ENCODE peak calls at places on chromosomes 11 and 22, in ten cellular contexts. E is GM23338, H is neural progenitor cell, P is endothelial cell of umbilical vein, M is foreskin keratinocyte, Z is adrenal gland, R is tibial artery, A is A673, Y is suprapubic skin, C is body of pancreas. N is an unnamed sample. For H3K4me1, the result is how much of the 10 kb centered on the place peaks cover.

GRCh38 chr11:66051371-66051765 is 796 bp upstream of the SF3B2 start:
- DNase-seq in H (no peak), R (no peak), Y (no peak), A (no peak), E (no peak), P (no peak), Z (no peak), M (no peak), C (no peak), N (no peak)

GRCh38 chr11:83192846-83193245 is 666 bp upstream of the ANKRD42 start:
- DNase-seq in R (no peak), C (no peak), P (no peak), Y (no peak), E (no peak), M (no peak), Z (no peak), A (no peak), H (no peak), N (no peak)

GRCh38 chr22:34243023-34243422 is 322.7 kb upstream of the LARGE1 start:
- DNase-seq in Z (no peak), E (no peak), Y (no peak), C (no peak), M (no peak), H (no peak), A (no peak), P (no peak), R (no peak), N (no peak)

GRCh38 chr22:35482311-35482710 is 58.3 kb upstream of the RASD2 start:
- DNase-seq in C (no peak), M (no peak), H (no peak), A (no peak), Z (no peak), Y (no peak), R (no peak), E (no peak), P (no peak), N (no peak)

GRCh38 chr11:19938051-19938856 is 222.0 kb downstream of the DBX1 start:
- DNase-seq in P (peak), H (peak), R (no peak), C (peak), E (peak), Y (no peak), Z (peak), A (peak), M (peak), N (no peak)

GRCh38 chr11:65606876-65607613 is 7.0 kb downstream of the MAP3K11 start:
- DNase-seq in Y (peak), R (peak), H (peak), Z (peak), P (peak), A (peak), E (peak), C (peak), M (peak), N (no peak)

GRCh38 chr22:49959782-49960158 is 802 bp upstream of the PIM3 start:
- DNase-seq in R (peak), P (no peak), E (peak), A (no peak), M (no peak), Z (no peak), C (peak), Y (peak), H (no peak), N (no peak)

GRCh38 chr11:101441747-101442146 is 142.1 kb downstream of the TRPC6 start:
- DNase-seq in A (no peak), R (peak), Y (no peak), P (no peak), M (no peak), C (peak), Z (peak), H (no peak), E (no peak), N (no peak)

DNA sequence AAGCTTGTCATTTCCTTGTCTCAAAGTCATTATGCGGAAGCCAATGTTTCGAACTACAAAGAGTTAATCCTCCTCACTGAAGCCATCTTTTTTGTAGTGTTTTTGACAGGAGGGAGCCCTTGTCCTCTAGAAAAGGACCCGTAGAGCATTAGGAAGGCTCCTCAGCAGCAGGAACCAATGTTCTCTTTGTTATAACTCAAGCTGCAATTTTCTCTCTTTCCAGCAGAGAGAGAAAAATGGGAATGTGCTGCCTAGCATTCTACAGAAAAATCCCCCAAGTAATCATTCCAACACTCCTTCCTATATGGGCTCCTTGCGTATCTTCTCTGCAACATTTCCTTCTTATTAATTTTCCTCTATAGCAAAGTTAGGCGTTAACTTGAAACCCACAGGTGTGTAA is 30.6 kb downstream of the SC5D start:
- DNase-seq in Y (no peak), Z (no peak), M (no peak), R (no peak), H (peak), E (peak), P (no peak), A (no peak), C (no peak), N (no peak)
- TF ChIP-seq CTCF in Y (no peak), Z (no peak), M (no peak), R (no peak), H (peak), E (peak), P (no peak), A (no peak), C (no peak), N (no peak)

GRCh38 chr22:22953796-22954195 is 66.2 kb downstream of the IGLL5 start:
- DNase-seq in C (no peak), M (no peak), E (no peak), R (no peak), H (peak), A (no peak), P (no peak), Y (no peak), Z (no peak), N (no peak)

GRCh38 chr22:22949953-22950352 is 62.3 kb downstream of the IGLL5 start:
- DNase-seq in Y (no peak), R (no peak), M (no peak), C (no peak), Z (no peak), H (no peak), E (no peak), A (no peak), P (no peak), N (no peak)

GRCh38 chr22:22955276-22955798 is 67.7 kb downstream of the IGLL5 start:
- DNase-seq in Z (no peak), M (peak), R (no peak), H (no peak), A (no peak), Y (no peak), C (no peak), E (no peak), P (peak), N (no peak)

GRCh38 chr22:22951035-22951434 is 63.4 kb downstream of the IGLL5 start:
- DNase-seq in P (no peak), Y (no peak), R (no peak), M (no peak), Z (no peak), E (no peak), H (no peak), C (no peak), A (no peak), N (no peak)

DNA sequence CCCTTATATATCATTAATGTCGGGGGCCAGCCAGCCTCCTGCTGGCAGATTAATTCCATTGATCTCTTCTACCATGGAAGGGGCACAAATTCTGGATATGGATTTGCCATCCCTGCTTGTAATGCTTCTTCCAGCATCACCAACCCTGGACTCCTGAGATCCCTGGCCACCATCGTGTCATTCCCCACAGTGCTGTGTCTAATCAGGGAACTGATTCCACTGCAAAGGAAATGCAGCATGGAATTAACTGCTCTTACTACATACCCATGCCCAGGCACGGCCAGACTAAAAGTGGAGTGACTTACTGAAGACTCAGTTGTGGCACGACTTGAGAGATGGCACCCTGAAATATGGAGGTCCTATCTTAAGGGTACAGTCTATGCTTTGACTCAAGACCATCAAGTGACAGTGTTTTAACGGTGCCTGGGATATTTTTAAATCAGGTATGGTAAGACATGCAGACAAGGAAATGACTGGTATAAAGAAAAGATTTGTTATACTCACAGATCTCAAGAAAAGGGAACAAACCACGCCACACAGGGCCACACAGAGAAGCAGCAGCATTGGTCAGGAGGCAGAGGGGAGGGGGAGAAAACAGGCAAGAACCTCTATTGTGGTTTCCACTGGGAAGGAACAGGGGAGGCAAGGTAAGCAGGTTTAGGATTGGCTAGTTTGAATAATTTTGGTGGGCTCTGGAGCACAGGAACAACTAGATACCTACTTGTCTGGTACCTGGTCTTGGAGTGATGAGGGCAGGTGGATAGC is 65.1 kb downstream of the IGLL5 start:
- DNase-seq in H (no peak), M (no peak), E (no peak), P (no peak), A (no peak), Y (no peak), R (no peak), Z (no peak), C (no peak), N (no peak)
- H3K27ac ChIP-seq in H (no peak), M (no peak), E (no peak), P (no peak), A (no peak), Y (no peak), R (no peak), Z (no peak), C (no peak), N (no peak)

GRCh38 chr22:28951530-28951929 is 68.2 kb downstream of the ZNRF3 start:
- DNase-seq in Z (no peak), A (no peak), C (no peak), P (no peak), Y (no peak), E (no peak), R (no peak), M (no peak), H (no peak), N (no peak)
- H3K4me1 ChIP-seq in Z (under half), A (under half), C (under half), P (under half), Y (under half), E (under half), R (under half), M (under half), H (under half), N (under half)

GRCh38 chr22:40705918-40706682 is 26.8 kb downstream of the MCHR1 start:
- DNase-seq in C (no peak), R (no peak), H (no peak), Z (no peak), M (no peak), A (no peak), P (no peak), E (peak), Y (no peak), N (no peak)

GRCh38 chr22:40708177-40708576 is 28.9 kb downstream of the MCHR1 start:
- DNase-seq in Y (no peak), C (no peak), H (no peak), Z (no peak), M (no peak), A (no peak), E (no peak), R (no peak), P (no peak), N (no peak)

GRCh38 chr22:40703174-40703573 is 23.9 kb downstream of the MCHR1 start:
- DNase-seq in R (no peak), C (no peak), H (no peak), P (no peak), E (no peak), M (no peak), Y (no peak), Z (no peak), A (peak), N (no peak)

GRCh38 chr22:40707154-40707553 is 27.9 kb downstream of the MCHR1 start:
- DNase-seq in Y (no peak), C (no peak), A (no peak), Z (no peak), E (no peak), H (no peak), R (no peak), P (no peak), M (no peak), N (no peak)

GRCh38 chr22:40703731-40704130 is 24.4 kb downstream of the MCHR1 start:
- DNase-seq in P (no peak), Y (no peak), Z (no peak), M (no peak), A (peak), H (no peak), C (no peak), R (no peak), E (no peak), N (no peak)
- TF ChIP-seq CTCF in P (no peak), Y (no peak), Z (no peak), M (no peak), A (no peak), H (no peak), C (no peak), R (no peak), E (no peak), N (no peak)

GRCh38 chr11:12179019-12179418 is 68.6 kb downstream of the MICAL2 start:
- DNase-seq in Y (no peak), H (no peak), C (peak), E (no peak), M (no peak), R (no peak), Z (no peak), P (no peak), A (no peak), N (no peak)
- H3K27ac ChIP-seq in Y (no peak), H (no peak), C (peak), E (no peak), M (peak), R (peak), Z (no peak), P (no peak), A (no peak), N (peak)

GRCh38 chr11:122141757-122142156 is 25.7 kb upstream of the BLID start:
- DNase-seq in Y (no peak), A (peak), E (no peak), R (no peak), P (no peak), C (no peak), Z (no peak), M (no peak), H (no peak), N (no peak)
- H3K4me1 ChIP-seq in Y (under half), A (under half), E (under half), R (under half), P (half or more), C (under half), Z (under half), M (half or more), H (under half), N (half or more)

GRCh38 chr11:73327812-73328364 is 19.8 kb downstream of the ARHGEF17 start:
- DNase-seq in M (no peak), Y (no peak), E (no peak), P (no peak), Z (no peak), A (no peak), H (no peak), R (no peak), C (no peak), N (no peak)

GRCh38 chr11:73331138-73331916 is 23.3 kb downstream of the ARHGEF17 start:
- DNase-seq in E (peak), M (no peak), P (no peak), A (no peak), Z (no peak), H (peak), R (no peak), Y (no peak), C (peak), N (no peak)

GRCh38 chr11:73333626-73334199 is 25.6 kb downstream of the ARHGEF17 start:
- DNase-seq in A (no peak), C (no peak), H (no peak), P (peak), M (no peak), Z (no peak), Y (no peak), E (no peak), R (no peak), N (no peak)

GRCh38 chr11:73333173-73333572 is 25.1 kb downstream of the ARHGEF17 start:
- DNase-seq in C (no peak), M (no peak), E (no peak), P (no peak), Z (no peak), H (no peak), R (no peak), Y (no peak), A (no peak), N (no peak)

DNA sequence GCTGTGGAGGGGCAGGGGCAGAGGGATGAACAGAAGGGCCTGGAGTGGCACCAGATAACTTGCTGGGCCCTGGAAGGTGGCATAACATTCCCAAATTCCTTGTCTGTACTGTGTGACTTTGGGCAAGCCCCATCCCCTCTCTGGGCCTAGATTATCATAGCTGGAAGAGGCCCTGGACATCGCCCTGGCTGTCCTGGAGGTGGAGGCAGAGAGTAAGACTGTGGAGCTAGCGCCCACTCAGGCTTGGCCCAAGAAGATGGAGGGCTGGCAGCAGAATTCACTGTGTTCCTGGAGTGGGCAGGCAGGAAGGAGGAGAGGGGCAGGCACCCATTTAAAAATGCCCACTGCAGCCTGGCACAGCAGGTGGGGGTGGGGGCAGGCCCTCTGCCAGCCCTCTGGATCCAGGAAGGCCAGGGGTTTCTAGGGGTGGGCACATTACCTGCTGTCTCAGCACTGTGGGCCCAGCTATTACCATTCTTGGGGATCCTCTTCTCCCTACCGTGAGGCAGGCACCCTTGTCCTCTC is 22.6 kb downstream of the ARHGEF17 start:
- DNase-seq in Z (no peak), E (peak), M (no peak), H (peak), P (peak), A (no peak), C (no peak), R (no peak), Y (no peak), N (no peak)
- TF ChIP-seq CTCF in Z (no peak), E (peak), M (peak), H (peak), P (peak), A (peak), C (peak), R (peak), Y (no peak), N (peak)

DNA sequence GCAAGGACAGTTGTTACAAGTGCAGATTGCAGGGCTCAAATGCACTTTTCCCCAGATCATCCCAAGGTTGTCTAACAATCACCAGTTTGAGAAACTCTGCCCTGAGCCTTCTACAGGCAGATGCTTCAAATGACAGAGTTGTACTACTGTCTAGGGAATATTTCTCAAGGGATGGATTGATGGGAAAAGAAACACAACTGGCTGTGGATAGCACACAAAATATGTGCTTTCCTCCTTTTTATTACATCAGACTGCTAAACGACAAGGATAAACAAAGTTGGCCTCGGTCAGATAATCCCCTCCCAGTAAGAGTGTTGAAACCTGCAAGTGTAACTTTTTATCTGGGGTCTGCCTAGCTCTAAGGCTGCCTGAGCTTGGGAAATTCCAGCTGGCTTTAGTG is 46.6 kb upstream of the SORL1-AS1 start:
- DNase-seq in H (no peak), P (no peak), R (no peak), Z (no peak), Y (no peak), E (no peak), M (no peak), A (no peak), C (no peak), N (no peak)
- H3K27ac ChIP-seq in H (no peak), P (no peak), R (no peak), Z (no peak), Y (no peak), E (peak), M (no peak), A (no peak), C (no peak), N (no peak)

N was measured in RWPE2.